ENCODE peak calls at places on chromosomes 7 and 10, in ten cellular contexts. Z, K, H, Y, P, T, Q, S, J and I are unnamed samples.
A peak's percentile ranks its signal among the peaks of the same experiment; 100 is the strongest.

GRCh38 chr7:81367335-81367801 is 402.5 kb downstream of the HGF start:
- DNase-seq in Y (no peak), H (no peak), T (peak; percentile 20), Z (no peak), K (no peak), Q (peak; percentile 84), J (no peak), P (no peak), S (no peak), I (peak; percentile 99)

GRCh38 chr10:103569877-103570276 is 76.4 kb downstream of the NEURL1 start:
- DNase-seq in K (no peak), J (no peak), H (no peak), P (no peak), Q (no peak), T (no peak), S (no peak), Z (no peak), Y (no peak), I (peak; percentile 28)

GRCh38 chr7:128742206-128742605 is 3.0 kb downstream of the CALU start:
- DNase-seq in K (no peak), Y (no peak), T (peak; percentile 72), S (no peak), Z (no peak), H (no peak), P (no peak), J (no peak), Q (peak; percentile 76), I (peak; percentile 90)

GRCh38 chr7:105652359-105652993 is 71.2 kb upstream of the EFCAB10 start:
- DNase-seq in P (peak; percentile 90), Z (peak; percentile 72), S (peak; percentile 82), T (peak; percentile 60), H (peak; percentile 56), Y (peak; percentile 24), Q (peak; percentile 85), J (peak; percentile 26), K (peak; percentile 61), I (peak; percentile 75)

GRCh38 chr7:31204066-31204465 is 136.5 kb downstream of the NEUROD6 start:
- DNase-seq in Z (no peak), J (no peak), S (no peak), Q (no peak), Y (no peak), H (no peak), P (no peak), T (no peak), K (no peak), I (no peak)

GRCh38 chr7:37208528-37208927 is 240.1 kb downstream of the ELMO1 start:
- DNase-seq in T (peak; percentile 53), H (no peak), S (peak; percentile 60), K (peak; percentile 46), Z (peak; percentile 68), Q (peak; percentile 96), J (peak; percentile 43), P (no peak), Y (no peak), I (peak; percentile 52)

GRCh38 chr7:157548691-157549265 is 212.0 kb downstream of the DNAJB6 start:
- DNase-seq in K (no peak), Q (no peak), Z (no peak), H (no peak), T (no peak), Y (no peak), S (no peak), J (no peak), P (no peak), I (no peak)

GRCh38 chr10:118522791-118523498 is 72.5 kb downstream of the PRLHR start:
- DNase-seq in P (no peak), Y (peak; percentile 62), K (no peak), T (peak; percentile 99), J (peak; percentile 29), H (no peak), Z (no peak), Q (peak; percentile 29), S (no peak), I (peak; percentile 79)

GRCh38 chr7:77550586-77550985 is 13.5 kb downstream of the PTPN12 start:
- DNase-seq in J (no peak), K (no peak), S (no peak), H (no peak), Z (no peak), P (no peak), T (no peak), Y (no peak), Q (peak; percentile 43), I (peak; percentile 94)

GRCh38 chr10:121131426-121132277 is 280.5 kb downstream of the WDR11 start:
- DNase-seq in T (no peak), Z (no peak), K (no peak), P (no peak), J (no peak), Y (no peak), Q (no peak), S (peak; percentile 9), H (no peak), I (no peak)

GRCh38 chr7:66138994-66139752 is 24.5 kb downstream of the CRCP start:
- DNase-seq in S (no peak), Q (peak; percentile 21), Y (no peak), P (no peak), Z (no peak), H (no peak), J (no peak), K (no peak), T (no peak), I (no peak)

GRCh38 chr10:110077436-110078120 is 69.8 kb downstream of the ADD3 start:
- DNase-seq in P (no peak), H (no peak), J (no peak), S (no peak), Z (no peak), T (no peak), Y (peak; percentile 90), K (peak; percentile 29), Q (peak; percentile 89), I (peak; percentile 32)

GRCh38 chr10:24851595-24851994 is 100.8 kb downstream of the PRTFDC1 start:
- DNase-seq in Y (no peak), H (no peak), T (peak; percentile 90), S (peak; percentile 63), K (no peak), Q (peak; percentile 54), Z (no peak), P (no peak), J (no peak), I (peak; percentile 26)

GRCh38 chr7:91046322-91047088 is 217.7 kb upstream of the FZD1 start:
- DNase-seq in J (no peak), P (no peak), S (no peak), Q (peak; percentile 21), Z (no peak), T (peak; percentile 7), H (no peak), Y (no peak), K (no peak), I (peak; percentile 44)
- TF ChIP-seq CTCF in J (peak; percentile 55), P (no peak), S (no peak), Q (peak; percentile 34), Z (peak; percentile 7), T (peak; percentile 2), H (peak; percentile 52), Y (no peak), K (no peak), I (peak; percentile 54)

GRCh38 chr10:14304029-14304428 is 26.7 kb downstream of the FRMD4A start:
- DNase-seq in S (no peak), K (no peak), H (no peak), Z (no peak), J (no peak), Y (no peak), P (no peak), T (no peak), Q (no peak), I (no peak)

GRCh38 chr10:14296081-14296709 is 34.5 kb downstream of the FRMD4A start:
- DNase-seq in P (peak; percentile 51), S (no peak), T (no peak), Q (peak; percentile 4), K (no peak), H (no peak), Y (no peak), J (no peak), Z (no peak), I (no peak)

GRCh38 chr10:14306201-14306600 is 24.5 kb downstream of the FRMD4A start:
- DNase-seq in T (no peak), Z (no peak), P (no peak), Y (no peak), S (no peak), K (no peak), Q (no peak), J (no peak), H (no peak), I (no peak)

GRCh38 chr10:14299516-14299915 is 31.2 kb downstream of the FRMD4A start:
- DNase-seq in Q (no peak), P (no peak), T (no peak), Z (no peak), S (no peak), K (no peak), J (no peak), Y (no peak), H (no peak), I (no peak)

GRCh38 chr10:14302035-14302434 is 28.7 kb downstream of the FRMD4A start:
- DNase-seq in P (no peak), S (no peak), Z (no peak), K (no peak), T (peak; percentile 18), H (no peak), Q (peak; percentile 37), Y (no peak), J (no peak), I (peak; percentile 35)
- TF ChIP-seq CTCF in P (no peak), S (no peak), Z (peak; percentile 31), K (peak; percentile 13), T (peak; percentile 31), H (no peak), Q (peak; percentile 60), Y (no peak), J (peak; percentile 52), I (peak; percentile 71)

DNA sequence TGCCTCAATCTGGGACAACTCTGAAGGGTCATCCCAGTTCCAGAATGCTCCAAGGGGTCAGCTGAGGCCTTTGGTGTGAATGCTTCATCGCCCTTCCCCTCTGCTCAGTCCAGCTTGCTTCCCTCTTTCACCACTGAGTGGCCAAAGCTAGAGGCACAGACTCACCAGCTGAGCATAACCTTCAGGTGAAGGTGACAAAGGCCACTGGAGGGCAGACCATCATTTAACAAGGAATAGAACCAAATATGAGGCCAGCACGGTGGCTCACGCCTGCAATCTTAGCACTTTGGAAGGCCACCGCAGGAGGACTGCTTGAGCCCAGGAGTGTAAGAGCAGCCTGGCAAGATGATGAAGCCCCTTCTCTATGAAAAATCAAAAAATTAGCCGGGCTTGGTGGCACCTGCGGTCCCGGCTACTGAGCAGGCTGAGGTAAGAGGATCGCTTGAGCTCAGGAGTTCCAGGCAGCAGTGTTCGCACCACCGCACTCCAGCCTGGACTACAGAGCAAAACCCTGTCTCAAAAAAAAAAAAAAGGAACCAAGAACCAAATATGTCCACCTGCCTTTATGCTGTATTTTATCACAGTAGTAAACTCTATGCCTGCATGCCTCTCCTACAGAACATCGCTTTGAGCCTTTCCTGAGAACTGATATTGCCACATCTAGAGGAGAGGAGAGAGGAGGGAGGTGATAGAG is 13.4 kb downstream of the PRKAG2 start:
- DNase-seq in Y (no peak), K (peak; percentile 21), H (no peak), Q (no peak), J (no peak), Z (peak; percentile 48), P (no peak), S (no peak), T (no peak), I (no peak)
- TF ChIP-seq CTCF in Y (no peak), K (no peak), H (no peak), Q (no peak), J (no peak), Z (peak; percentile 22), P (no peak), S (no peak), T (no peak), I (no peak)

DNA sequence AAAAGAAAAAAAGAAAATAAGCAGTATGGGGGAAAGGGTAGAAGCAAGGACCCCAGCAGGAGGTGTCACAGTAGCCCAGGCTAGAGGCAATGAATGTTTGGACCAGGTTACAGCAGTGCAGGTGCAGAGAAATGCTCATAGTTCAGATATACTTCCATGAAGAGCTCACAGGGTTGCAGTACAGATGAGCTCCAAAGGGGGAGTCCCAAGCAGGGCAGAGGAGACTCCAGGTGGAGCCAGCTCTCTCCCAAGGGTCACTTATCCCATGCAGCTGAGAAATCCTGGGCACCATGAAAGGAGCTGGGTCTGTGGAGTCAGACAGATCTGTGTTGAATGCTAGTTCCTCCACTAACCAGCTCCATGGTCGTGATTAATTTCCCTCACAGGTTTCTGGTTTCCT is 174.9 kb downstream of the C7orf25 start:
- DNase-seq in T (peak; percentile 21), S (no peak), H (no peak), P (no peak), Q (no peak), Z (no peak), Y (no peak), J (no peak), K (no peak), I (no peak)
- TF ChIP-seq CTCF in T (peak; percentile 43), S (no peak), H (no peak), P (no peak), Q (peak; percentile 9), Z (no peak), Y (no peak), J (peak; percentile 28), K (no peak), I (peak; percentile 24)